ENCODE peak calls at places on chromosomes 12 and 14, in eight cellular contexts. One of them, this sample, is unnamed.

GRCh38 chr14:91127411-91127810 is 13.5 kb downstream of the DGLUCY start:
- DNase-seq in hepatocyte: peak
- DNase-seq in GM23338: no peak
- DNase-seq in PC-3: peak
- DNase-seq in HCT116: no peak
- DNase-seq in GM23248: no peak
- DNase-seq in MM.1S: peak
- DNase-seq in neural progenitor cell: no peak
- DNase-seq in this sample: no peak

GRCh38 chr12:78966062-78966461 is 101.5 kb downstream of the SYT1 start:
- DNase-seq in PC-3: no peak
- DNase-seq in MM.1S: no peak
- DNase-seq in GM23248: no peak
- DNase-seq in GM23338: no peak
- DNase-seq in hepatocyte: no peak
- DNase-seq in neural progenitor cell: no peak
- DNase-seq in HCT116: no peak
- DNase-seq in this sample: no peak

GRCh38 chr12:104535383-104535782 is 78.6 kb downstream of the CHST11 start:
- DNase-seq in hepatocyte: no peak
- DNase-seq in GM23338: no peak
- DNase-seq in HCT116: no peak
- DNase-seq in PC-3: no peak
- DNase-seq in MM.1S: no peak
- DNase-seq in GM23248: peak
- DNase-seq in neural progenitor cell: no peak
- DNase-seq in this sample: no peak

GRCh38 chr14:36724162-36724561 is 62.5 kb downstream of the PAX9 start:
- DNase-seq in hepatocyte: no peak
- DNase-seq in GM23338: peak
- DNase-seq in GM23248: no peak
- DNase-seq in HCT116: no peak
- DNase-seq in MM.1S: no peak
- DNase-seq in PC-3: no peak
- DNase-seq in neural progenitor cell: no peak
- DNase-seq in this sample: no peak

GRCh38 chr12:108302471-108303311 is 36.4 kb downstream of the CMKLR1 start:
- DNase-seq in MM.1S: no peak
- DNase-seq in PC-3: peak
- DNase-seq in GM23338: peak
- DNase-seq in GM23248: peak
- DNase-seq in neural progenitor cell: peak
- DNase-seq in HCT116: no peak
- DNase-seq in hepatocyte: peak
- DNase-seq in this sample: no peak

GRCh38 chr14:72849222-72849621 is 44.7 kb downstream of the DPF3 start:
- DNase-seq in HCT116: no peak
- DNase-seq in neural progenitor cell: no peak
- DNase-seq in MM.1S: no peak
- DNase-seq in GM23248: no peak
- DNase-seq in hepatocyte: no peak
- DNase-seq in GM23338: no peak
- DNase-seq in PC-3: no peak
- DNase-seq in this sample: no peak

GRCh38 chr14:72810201-72810600 is 83.7 kb downstream of the DPF3 start:
- DNase-seq in MM.1S: no peak
- DNase-seq in GM23248: peak
- DNase-seq in neural progenitor cell: no peak
- DNase-seq in PC-3: no peak
- DNase-seq in hepatocyte: no peak
- DNase-seq in GM23338: no peak
- DNase-seq in HCT116: no peak
- DNase-seq in this sample: no peak

GRCh38 chr12:124995200-124995961 is 1.9 kb downstream of the BRI3BP start:
- DNase-seq in hepatocyte: no peak
- DNase-seq in PC-3: no peak
- DNase-seq in MM.1S: no peak
- DNase-seq in GM23338: peak
- DNase-seq in neural progenitor cell: no peak
- DNase-seq in HCT116: no peak
- DNase-seq in GM23248: no peak
- DNase-seq in this sample: peak

GRCh38 chr12:94282675-94283074 is 134.3 kb downstream of the PLXNC1 start:
- DNase-seq in neural progenitor cell: no peak
- DNase-seq in hepatocyte: no peak
- DNase-seq in GM23248: no peak
- DNase-seq in PC-3: no peak
- DNase-seq in HCT116: no peak
- DNase-seq in GM23338: no peak
- DNase-seq in MM.1S: no peak
- DNase-seq in this sample: no peak

GRCh38 chr14:100541621-100542560 is 45.3 kb downstream of the BEGAIN start:
- DNase-seq in GM23248: no peak
- DNase-seq in PC-3: no peak
- DNase-seq in MM.1S: no peak
- DNase-seq in GM23338: no peak
- DNase-seq in hepatocyte: no peak
- DNase-seq in HCT116: no peak
- DNase-seq in neural progenitor cell: no peak
- DNase-seq in this sample: no peak

GRCh38 chr14:49897965-49898364 is 5.1 kb downstream of the ARF6 start:
- DNase-seq in HCT116: no peak
- DNase-seq in GM23248: no peak
- DNase-seq in MM.1S: no peak
- DNase-seq in hepatocyte: no peak
- DNase-seq in neural progenitor cell: no peak
- DNase-seq in PC-3: peak
- DNase-seq in GM23338: no peak
- DNase-seq in this sample: no peak

GRCh38 chr14:61502459-61503093 is 181.2 kb downstream of the PRKCH start:
- DNase-seq in HCT116: no peak
- DNase-seq in hepatocyte: no peak
- DNase-seq in neural progenitor cell: no peak
- DNase-seq in GM23338: peak
- DNase-seq in PC-3: no peak
- DNase-seq in MM.1S: no peak
- DNase-seq in GM23248: no peak
- DNase-seq in this sample: peak

GRCh38 chr14:90620540-90621204 is 195.6 kb downstream of the TTC7B start:
- DNase-seq in HCT116: no peak
- DNase-seq in neural progenitor cell: no peak
- DNase-seq in MM.1S: no peak
- DNase-seq in hepatocyte: no peak
- DNase-seq in PC-3: no peak
- DNase-seq in GM23248: no peak
- DNase-seq in GM23338: no peak
- DNase-seq in this sample: no peak

GRCh38 chr12:116320839-116321238 is 43.3 kb upstream of the MED13L start:
- DNase-seq in HCT116: no peak
- DNase-seq in GM23248: peak
- DNase-seq in PC-3: peak
- DNase-seq in MM.1S: no peak
- DNase-seq in neural progenitor cell: no peak
- DNase-seq in GM23338: no peak
- DNase-seq in hepatocyte: no peak
- DNase-seq in this sample: no peak
- TF ChIP-seq EZH2phosphoT487 in HCT116: no peak
- TF ChIP-seq EZH2phosphoT487 in GM23248: no peak
- TF ChIP-seq EZH2phosphoT487 in PC-3: no peak
- TF ChIP-seq EZH2phosphoT487 in MM.1S: no peak
- TF ChIP-seq EZH2phosphoT487 in neural progenitor cell: no peak
- TF ChIP-seq EZH2phosphoT487 in GM23338: no peak
- TF ChIP-seq EZH2phosphoT487 in hepatocyte: no peak
- TF ChIP-seq EZH2phosphoT487 in this sample: no peak

GRCh38 chr14:39097159-39097558 is 5.9 kb downstream of the SEC23A start:
- DNase-seq in GM23248: peak
- DNase-seq in HCT116: no peak
- DNase-seq in GM23338: peak
- DNase-seq in MM.1S: no peak
- DNase-seq in hepatocyte: peak
- DNase-seq in neural progenitor cell: no peak
- DNase-seq in PC-3: no peak
- DNase-seq in this sample: no peak
- TF ChIP-seq EZH2phosphoT487 in GM23248: no peak
- TF ChIP-seq EZH2phosphoT487 in HCT116: no peak
- TF ChIP-seq EZH2phosphoT487 in GM23338: no peak
- TF ChIP-seq EZH2phosphoT487 in MM.1S: no peak
- TF ChIP-seq EZH2phosphoT487 in hepatocyte: no peak
- TF ChIP-seq EZH2phosphoT487 in neural progenitor cell: no peak
- TF ChIP-seq EZH2phosphoT487 in PC-3: no peak
- TF ChIP-seq EZH2phosphoT487 in this sample: no peak

GRCh38 chr14:74684444-74684843 is 28.4 kb downstream of the AREL1 start:
- DNase-seq in MM.1S: no peak
- DNase-seq in PC-3: no peak
- DNase-seq in neural progenitor cell: no peak
- DNase-seq in GM23248: no peak
- DNase-seq in hepatocyte: no peak
- DNase-seq in GM23338: no peak
- DNase-seq in HCT116: no peak
- DNase-seq in this sample: peak
- TF ChIP-seq EZH2phosphoT487 in MM.1S: no peak
- TF ChIP-seq EZH2phosphoT487 in PC-3: no peak
- TF ChIP-seq EZH2phosphoT487 in neural progenitor cell: no peak
- TF ChIP-seq EZH2phosphoT487 in GM23248: no peak
- TF ChIP-seq EZH2phosphoT487 in hepatocyte: no peak
- TF ChIP-seq EZH2phosphoT487 in GM23338: no peak
- TF ChIP-seq EZH2phosphoT487 in HCT116: no peak
- TF ChIP-seq EZH2phosphoT487 in this sample: no peak

DNA sequence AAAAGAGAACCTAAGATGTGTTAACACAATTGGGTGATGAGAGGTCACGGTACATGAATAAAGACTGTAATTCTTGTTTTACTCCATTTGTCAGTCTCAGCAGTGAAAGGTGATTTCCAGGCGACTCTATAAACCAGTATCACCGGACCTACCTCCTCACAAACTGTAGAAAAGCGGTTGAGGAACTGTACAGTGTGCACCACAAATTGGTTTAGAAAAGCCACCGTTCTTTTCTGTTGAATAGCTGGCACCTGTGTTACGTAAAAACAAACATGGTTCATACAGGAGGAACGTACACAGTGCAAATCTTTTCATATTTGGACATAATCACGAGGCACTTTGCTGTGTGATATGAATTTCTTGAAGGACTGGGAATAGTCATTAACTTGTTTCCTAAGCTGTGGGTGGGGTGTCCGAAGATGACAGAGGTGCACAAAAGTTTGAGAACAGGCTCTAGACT is 665 bp downstream of the WASHC3 start:
- DNase-seq in PC-3: peak
- DNase-seq in neural progenitor cell: no peak
- DNase-seq in MM.1S: peak
- DNase-seq in GM23248: no peak
- DNase-seq in hepatocyte: peak
- DNase-seq in GM23338: no peak
- DNase-seq in HCT116: no peak
- DNase-seq in this sample: peak
- TF ChIP-seq EZH2phosphoT487 in PC-3: no peak
- TF ChIP-seq EZH2phosphoT487 in neural progenitor cell: no peak
- TF ChIP-seq EZH2phosphoT487 in MM.1S: no peak
- TF ChIP-seq EZH2phosphoT487 in GM23248: no peak
- TF ChIP-seq EZH2phosphoT487 in hepatocyte: no peak
- TF ChIP-seq EZH2phosphoT487 in GM23338: no peak
- TF ChIP-seq EZH2phosphoT487 in HCT116: no peak
- TF ChIP-seq EZH2phosphoT487 in this sample: no peak

GRCh38 chr12:69925291-69925690 is 100.3 kb downstream of the MYRFL start:
- DNase-seq in hepatocyte: no peak
- DNase-seq in PC-3: no peak
- DNase-seq in HCT116: no peak
- DNase-seq in neural progenitor cell: no peak
- DNase-seq in GM23338: no peak
- DNase-seq in MM.1S: no peak
- DNase-seq in GM23248: no peak
- DNase-seq in this sample: no peak
- TF ChIP-seq EZH2phosphoT487 in hepatocyte: no peak
- TF ChIP-seq EZH2phosphoT487 in PC-3: no peak
- TF ChIP-seq EZH2phosphoT487 in HCT116: no peak
- TF ChIP-seq EZH2phosphoT487 in neural progenitor cell: no peak
- TF ChIP-seq EZH2phosphoT487 in GM23338: no peak
- TF ChIP-seq EZH2phosphoT487 in MM.1S: no peak
- TF ChIP-seq EZH2phosphoT487 in GM23248: no peak
- TF ChIP-seq EZH2phosphoT487 in this sample: no peak

DNA sequence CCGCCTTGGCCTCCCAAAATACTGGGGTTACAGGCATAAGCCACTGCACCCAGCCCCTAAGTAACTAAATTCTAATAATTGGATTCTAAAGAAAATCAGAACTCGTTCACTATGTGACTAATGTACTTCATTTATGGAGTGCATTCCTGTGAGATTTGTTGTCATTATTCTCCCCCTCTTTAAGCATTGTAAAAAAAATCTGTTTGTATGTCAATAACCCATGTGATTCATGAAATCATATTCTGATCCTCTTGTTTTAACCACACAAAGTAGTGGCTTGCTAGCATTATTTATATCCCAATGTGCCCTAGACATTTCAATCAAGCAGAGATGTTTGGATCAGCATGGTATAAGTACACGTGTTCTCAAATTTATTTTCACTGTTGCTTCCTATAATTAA is 78.2 kb upstream of the OSBPL8 start:
- DNase-seq in PC-3: peak
- DNase-seq in MM.1S: no peak
- DNase-seq in neural progenitor cell: no peak
- DNase-seq in hepatocyte: no peak
- DNase-seq in GM23338: no peak
- DNase-seq in HCT116: no peak
- DNase-seq in GM23248: peak
- DNase-seq in this sample: no peak
- TF ChIP-seq EZH2phosphoT487 in PC-3: no peak
- TF ChIP-seq EZH2phosphoT487 in MM.1S: no peak
- TF ChIP-seq EZH2phosphoT487 in neural progenitor cell: no peak
- TF ChIP-seq EZH2phosphoT487 in hepatocyte: no peak
- TF ChIP-seq EZH2phosphoT487 in GM23338: no peak
- TF ChIP-seq EZH2phosphoT487 in HCT116: no peak
- TF ChIP-seq EZH2phosphoT487 in GM23248: no peak
- TF ChIP-seq EZH2phosphoT487 in this sample: no peak

This sample was measured in OCI-LY7.